ENCODE peak calls at places on chromosomes 2 and 18, in four cellular contexts. A is cardiac fibroblast, X is AG09319, K is A549. R is an unnamed sample.

GRCh38 chr18:50429207-50429948 is 54.5 kb downstream of the SKA1 start:
- DNase-seq in A (peak), X (no peak), K (peak), R (no peak)

GRCh38 chr2:49616800-49617199 is 462.5 kb upstream of the FSHR start:
- DNase-seq in A (peak), X (no peak), K (peak), R (no peak)

GRCh38 chr2:45869165-45869501 is 217.7 kb downstream of the PRKCE start:
- DNase-seq in A (peak), X (no peak), K (no peak), R (no peak)

GRCh38 chr2:176554107-176555048 is 285.1 kb downstream of the MTX2 start:
- DNase-seq in A (peak), X (no peak), K (peak), R (peak)

GRCh38 chr18:62812242-62812641 is 96.9 kb downstream of the PHLPP1 start:
- DNase-seq in A (peak), X (no peak), K (peak), R (peak)

GRCh38 chr2:44804406-44805235 is 136.9 kb upstream of the SIX3 start:
- DNase-seq in A (no peak), X (no peak), K (no peak), R (no peak)

GRCh38 chr18:67813380-67814028 is 297.0 kb upstream of the DSEL start:
- DNase-seq in A (no peak), X (no peak), K (no peak), R (no peak)

GRCh38 chr2:239934571-239935171 is 90.5 kb downstream of the NDUFA10 start:
- DNase-seq in A (peak), X (no peak), K (peak), R (no peak)

GRCh38 chr2:196112408-196113039 is 43.9 kb upstream of the DNAH7 start:
- DNase-seq in A (peak), X (peak), K (peak), R (peak)

GRCh38 chr2:125696573-125696972 is 959.4 kb upstream of the GYPC start:
- DNase-seq in A (no peak), X (no peak), K (peak), R (no peak)

GRCh38 chr2:203112342-203112741 is 97.7 kb downstream of the NBEAL1 start:
- DNase-seq in A (no peak), X (no peak), K (no peak), R (no peak)

GRCh38 chr2:206296128-206296527 is 21.7 kb downstream of the ZDBF2 start:
- DNase-seq in A (peak), X (no peak), K (peak), R (peak)

GRCh38 chr18:60413944-60414547 is 41.5 kb upstream of the MC4R start:
- DNase-seq in A (no peak), X (no peak), K (peak), R (no peak)

GRCh38 chr2:238866656-238867277 is 18.9 kb downstream of the TWIST2 start:
- DNase-seq in A (no peak), X (no peak), K (no peak), R (no peak)

GRCh38 chr2:11933854-11934253 is 187.4 kb downstream of the LPIN1 start:
- DNase-seq in A (no peak), X (no peak), K (no peak), R (no peak)

GRCh38 chr2:175206866-175207265 is 25.4 kb upstream of the ATP5MC3 start:
- DNase-seq in A (no peak), X (no peak), K (no peak), R (no peak)

GRCh38 chr2:189995679-189996078 is 66.8 kb downstream of the MSTN start:
- DNase-seq in A (no peak), X (no peak), K (no peak), R (no peak)

GRCh38 chr2:241110607-241111442 is 8.7 kb upstream of the MTERF4 start:
- DNase-seq in A (no peak), X (no peak), K (no peak), R (no peak)

GRCh38 chr2:85501244-85501643 is 37.7 kb upstream of the MAT2A start:
- DNase-seq in A (no peak), X (no peak), K (peak), R (peak)

GRCh38 chr2:235206399-235206798 is 254.6 kb downstream of the SH3BP4 start:
- DNase-seq in A (no peak), X (no peak), K (no peak), R (no peak)

GRCh38 chr2:121031568-121032340 is 253.2 kb downstream of the TFCP2L1 start:
- DNase-seq in A (no peak), X (no peak), K (no peak), R (no peak)